ENCODE peak calls at places on chromosome 4, in four cellular contexts. L is spleen, V is breast epithelium, M is ovary. Y is an unnamed sample.

GRCh38 chr4:79852305-79852730 is 220.7 kb downstream of the ANTXR2 start:
- DNase-seq in M (peak; percentile 7), L (no peak), V (no peak), Y (no peak)

GRCh38 chr4:126405369-126405982 is 1090.7 kb downstream of the FAT4 start:
- DNase-seq in V (no peak), M (no peak), L (no peak), Y (no peak)

GRCh38 chr4:68361146-68361589 is 11.3 kb upstream of the YTHDC1 start:
- DNase-seq in V (no peak), L (no peak), M (no peak), Y (no peak)

GRCh38 chr4:159649237-159649636 is 546.4 kb downstream of the RAPGEF2 start:
- DNase-seq in L (no peak), M (no peak), V (no peak), Y (no peak)

GRCh38 chr4:61426229-61426628 is 226.1 kb downstream of the ADGRL3 start:
- DNase-seq in L (no peak), M (no peak), V (no peak), Y (no peak)

GRCh38 chr4:111398906-111399330 is 746.3 kb upstream of the FAM241A start:
- DNase-seq in V (no peak), L (no peak), M (no peak), Y (no peak)

GRCh38 chr4:38560763-38561558 is 103.0 kb upstream of the KLF3 start:
- DNase-seq in L (no peak), M (no peak), V (no peak), Y (no peak)

GRCh38 chr4:15469402-15470148 is at the start of gene CC2D2A:
- DNase-seq in M (no peak), L (no peak), V (no peak), Y (peak; percentile 38)

GRCh38 chr4:34932591-34932990 is 1311.7 kb downstream of the ARAP2 start:
- DNase-seq in V (no peak), M (no peak), L (no peak), Y (no peak)

GRCh38 chr4:154044118-154044517 is 255.2 kb upstream of the SFRP2 start:
- DNase-seq in V (no peak), L (no peak), M (no peak), Y (no peak)

GRCh38 chr4:52657630-52658501 is 1.2 kb downstream of the USP46 start:
- DNase-seq in M (peak; percentile 39), V (no peak), L (no peak), Y (peak; percentile 27)

GRCh38 chr4:168551211-168551610 is 54.4 kb downstream of the PALLD start:
- DNase-seq in L (no peak), V (no peak), M (no peak), Y (no peak)

GRCh38 chr4:67051000-67051789 is 494.1 kb downstream of the CENPC start:
- DNase-seq in L (no peak), V (no peak), M (no peak), Y (no peak)

GRCh38 chr4:167838686-167839085 is 253.7 kb upstream of the ANXA10 start:
- DNase-seq in V (no peak), L (no peak), M (no peak), Y (no peak)

GRCh38 chr4:38675167-38676121 is 11.4 kb downstream of the KLF3 start:
- DNase-seq in L (no peak), V (peak; percentile 66), M (peak; percentile 72), Y (peak; percentile 74)

GRCh38 chr4:118730683-118731082 is 45.5 kb downstream of the METTL14 start:
- DNase-seq in L (no peak), M (no peak), V (no peak), Y (no peak)

GRCh38 chr4:44145868-44146267 is 302.7 kb downstream of the KCTD8 start:
- DNase-seq in L (no peak), M (no peak), V (no peak), Y (no peak)

GRCh38 chr4:74752798-74753197 is 41.5 kb downstream of the BTC start:
- DNase-seq in V (no peak), M (no peak), L (no peak), Y (no peak)

GRCh38 chr4:73223258-73223651 is 35.3 kb downstream of the ANKRD17 start:
- DNase-seq in V (no peak), L (no peak), M (no peak), Y (no peak)

GRCh38 chr4:137609693-137610450 is 77.6 kb upstream of the PCDH18 start:
- DNase-seq in V (no peak), M (no peak), L (no peak), Y (no peak)

GRCh38 chr4:107719211-107719926 is 665 bp downstream of the PAPSS1 start:
- DNase-seq in V (peak; percentile 57), L (no peak), M (no peak), Y (no peak)

GRCh38 chr4:168488800-168489404 is 8.0 kb upstream of the PALLD start:
- DNase-seq in M (no peak), L (no peak), V (no peak), Y (no peak)

GRCh38 chr4:6532658-6533057 is 42.3 kb upstream of the MAN2B2 start:
- DNase-seq in L (peak; percentile 59), M (no peak), V (no peak), Y (no peak)

GRCh38 chr4:175346381-175346780 is 428.2 kb downstream of the ADAM29 start:
- DNase-seq in V (no peak), L (no peak), M (no peak), Y (no peak)

GRCh38 chr4:178142724-178143123 is 700.5 kb upstream of the AGA start:
- DNase-seq in M (no peak), V (no peak), L (no peak), Y (no peak)

GRCh38 chr4:161653697-161654096 is 510.1 kb downstream of the FSTL5 start:
- DNase-seq in M (no peak), V (no peak), L (no peak), Y (no peak)

GRCh38 chr4:3384391-3384770 is 57.4 kb upstream of the HGFAC start:
- DNase-seq in L (no peak), V (no peak), M (no peak), Y (no peak)

GRCh38 chr4:3386486-3386885 is 55.3 kb upstream of the HGFAC start:
- DNase-seq in L (no peak), V (no peak), M (no peak), Y (no peak)

GRCh38 chr4:3385719-3386440 is 55.9 kb upstream of the HGFAC start:
- DNase-seq in V (no peak), L (peak; percentile 76), M (no peak), Y (no peak)

GRCh38 chr4:3387154-3387942 is 54.4 kb upstream of the HGFAC start:
- DNase-seq in M (no peak), V (no peak), L (peak; percentile 69), Y (no peak)

DNA sequence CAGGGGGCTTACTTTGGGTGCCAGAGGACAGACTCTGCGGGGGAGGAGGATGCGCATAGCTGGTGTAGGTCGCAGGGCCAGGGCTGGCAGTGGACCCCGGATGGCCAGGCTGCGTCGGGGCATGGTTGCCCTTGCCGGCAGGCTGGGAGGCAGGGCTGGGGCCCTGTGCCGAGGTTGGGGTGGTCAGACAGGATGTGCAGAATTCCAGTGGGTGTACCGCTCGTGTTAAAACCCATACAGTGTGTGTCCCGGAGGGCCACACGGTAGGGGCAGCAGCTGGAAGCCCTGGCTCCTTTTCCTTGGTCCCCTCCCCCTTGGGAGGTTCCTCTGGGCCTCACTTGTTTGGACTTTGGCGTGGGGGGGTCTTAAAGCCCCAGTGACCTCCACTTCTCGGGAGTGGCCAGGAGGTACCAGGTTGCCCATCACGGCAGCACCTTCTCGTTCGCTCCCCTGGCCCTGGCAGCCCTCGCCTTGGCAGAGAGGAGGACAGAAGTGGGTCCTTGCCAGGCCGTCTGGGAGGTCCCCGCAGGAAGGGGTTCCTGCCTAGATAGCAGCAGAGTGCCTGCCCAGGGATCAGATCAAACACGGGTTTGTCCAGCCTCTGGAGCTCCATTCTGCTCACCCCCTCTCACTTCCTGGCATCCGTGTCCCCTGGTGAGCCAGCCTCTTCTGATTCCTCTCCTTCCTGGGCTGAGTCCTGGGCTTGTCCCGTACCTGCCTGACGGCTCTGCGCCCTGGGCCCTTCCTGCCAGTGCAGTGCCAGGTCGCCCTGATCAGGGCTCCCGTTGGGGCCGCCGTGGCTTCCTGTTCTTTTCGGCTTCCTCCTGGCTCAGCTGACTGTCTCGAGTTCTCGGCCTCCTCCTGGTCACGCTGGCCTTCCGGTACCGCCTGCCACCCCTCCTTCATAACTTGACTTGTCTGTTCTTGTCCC is 56.7 kb upstream of the HGFAC start:
- DNase-seq in M (no peak), L (peak; percentile 87), V (no peak), Y (no peak)
- TF ChIP-seq POLR2A in M (no peak), L (no peak), V (peak; percentile 21), Y (no peak)

GRCh38 chr4:140851804-140852203 is 95.6 kb upstream of the TBC1D9 start:
- DNase-seq in M (no peak), V (no peak), L (no peak), Y (no peak)

GRCh38 chr4:140856692-140857091 is 100.5 kb upstream of the TBC1D9 start:
- DNase-seq in M (no peak), V (no peak), L (no peak), Y (no peak)

GRCh38 chr4:140857111-140857510 is 100.9 kb upstream of the TBC1D9 start:
- DNase-seq in V (no peak), M (no peak), L (no peak), Y (no peak)

GRCh38 chr4:140849526-140849925 is 93.3 kb upstream of the TBC1D9 start:
- DNase-seq in V (no peak), M (no peak), L (no peak), Y (no peak)

DNA sequence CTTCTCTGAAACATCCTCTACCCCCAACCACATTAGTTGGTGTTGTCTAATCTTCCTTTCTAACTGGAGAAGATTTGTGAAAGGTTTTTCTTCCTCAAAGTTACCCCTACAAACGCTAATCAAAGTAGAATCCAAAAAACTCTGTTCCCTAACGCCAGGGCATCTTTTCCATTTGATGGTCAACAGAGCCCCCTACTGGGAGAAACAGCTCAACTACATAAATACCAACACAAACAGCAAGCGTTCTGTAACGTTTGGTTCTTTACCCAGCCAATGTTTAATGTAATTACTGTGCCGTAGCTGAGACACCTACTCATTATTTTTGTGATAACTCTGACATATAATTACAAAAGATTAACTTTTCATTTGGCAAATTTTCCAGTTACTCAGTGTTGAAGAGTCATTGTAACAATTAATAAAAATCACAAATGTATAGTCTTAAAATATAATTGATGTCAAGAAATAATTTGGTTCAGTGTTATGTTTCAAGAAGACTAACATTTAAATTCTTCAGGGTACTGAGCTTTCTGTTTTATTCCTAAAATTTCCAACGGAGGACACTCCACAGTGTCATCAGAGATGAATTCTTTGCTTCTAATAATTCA is 94.9 kb upstream of the TBC1D9 start:
- DNase-seq in V (no peak), M (peak; percentile 28), L (no peak), Y (peak; percentile 59)
- H3K4me1 ChIP-seq in V (no peaks in the 10 kb centered on the region), M (no peaks in the 10 kb centered on the region), L (peaks cover 10% of the 10 kb centered on the region), Y (no peaks in the 10 kb centered on the region)

GRCh38 chr4:25663778-25664177 is 8.1 kb downstream of the SLC34A2 start:
- DNase-seq in M (no peak), V (no peak), L (no peak), Y (no peak)
- H3K4me3 ChIP-seq in M (no peak overlapping the region), V (no peak overlapping the region), L (no peak overlapping the region), Y (no peak overlapping the region)

DNA sequence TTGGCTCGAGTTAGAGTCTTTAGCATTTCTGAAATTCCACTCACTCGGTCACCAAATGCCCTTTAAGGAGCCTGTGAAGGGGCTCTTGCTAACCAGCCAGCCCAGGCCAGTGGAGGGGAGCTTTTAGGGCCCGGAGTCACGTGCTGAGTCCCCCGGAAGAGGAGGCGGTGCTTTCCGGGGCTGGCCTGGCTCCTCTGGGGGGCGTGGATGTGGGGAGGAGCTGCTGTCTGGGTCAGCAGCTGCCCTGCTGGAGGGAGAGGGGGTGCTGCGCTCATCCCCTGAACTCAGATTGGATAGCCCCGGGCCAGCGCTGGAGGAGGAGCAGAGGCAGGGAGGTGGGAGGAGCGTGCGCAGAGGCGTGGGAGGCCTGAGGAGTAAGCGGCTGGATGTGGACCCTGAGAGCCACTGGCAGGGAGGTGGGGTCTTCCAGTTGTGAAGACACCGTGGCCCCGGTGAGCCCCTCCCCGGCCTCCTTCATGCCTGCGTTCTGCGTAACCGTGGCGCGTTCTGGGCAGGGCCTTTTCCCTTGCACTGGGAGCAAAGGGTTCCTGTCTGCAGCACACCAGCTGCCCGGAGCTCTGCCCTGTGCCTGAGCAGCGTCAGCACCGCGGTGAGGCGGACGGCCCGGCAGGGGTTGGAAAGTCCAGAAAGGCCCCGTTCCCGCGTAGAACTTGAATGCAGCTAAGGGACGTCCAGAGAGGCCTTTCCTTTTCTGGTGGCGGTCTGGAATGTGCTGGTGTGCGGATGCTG is 19.7 kb downstream of the MAEA start:
- DNase-seq in V (peak; percentile 76), M (peak; percentile 93), L (peak; percentile 93), Y (peak; percentile 93)
- TF ChIP-seq POLR2A in V (no peak), M (no peak), L (no peak), Y (no peak)